ENCODE peak calls at places on chromosomes 6 and 20, in ten cellular contexts. B is SJSA1, V is choroid plexus epithelial cell, T is AG09319, N is fibroblast of the conjunctiva, P is ovary, F is foreskin melanocyte, G is left cardiac atrium, K is ELR, S is fibroblast of lung. H is an unnamed sample.

GRCh38 chr20:41232971-41233926 is 84.3 kb downstream of the ZHX3 start:
- DNase-seq in G (no peak), P (no peak), F (peak; percentile 63), S (peak; percentile 91), N (peak; percentile 92), K (peak; percentile 98), B (peak; percentile 60), V (peak; percentile 94), T (peak; percentile 70), H (no peak)

GRCh38 chr6:21678990-21679389 is 85.4 kb downstream of the SOX4 start:
- DNase-seq in T (no peak), F (no peak), N (no peak), B (peak; percentile 67), S (peak; percentile 18), P (no peak), K (peak; percentile 19), V (peak; percentile 78), G (no peak), H (no peak)

GRCh38 chr6:151388997-151389639 is 2.2 kb downstream of the ZBTB2 start:
- DNase-seq in N (no peak), F (no peak), B (no peak), P (no peak), S (no peak), T (no peak), V (no peak), G (no peak), K (no peak), H (no peak)

GRCh38 chr20:51661609-51662178 is 106.5 kb downstream of the ATP9A start:
- DNase-seq in B (peak; percentile 81), F (no peak), S (peak; percentile 28), P (no peak), G (no peak), K (peak; percentile 78), V (no peak), T (no peak), N (no peak), H (no peak)

GRCh38 chr6:28767133-28767532 is 156.7 kb downstream of the TRIM27 start:
- DNase-seq in F (no peak), G (no peak), K (no peak), S (no peak), P (no peak), V (no peak), T (no peak), B (no peak), N (no peak), H (no peak)

GRCh38 chr6:13513606-13514502 is 26.5 kb upstream of the GFOD1 start:
- DNase-seq in T (no peak), N (no peak), P (no peak), B (no peak), V (no peak), K (no peak), S (no peak), G (no peak), F (no peak), H (no peak)

GRCh38 chr6:37289931-37290330 is 32.0 kb upstream of the TMEM217 start:
- DNase-seq in B (no peak), S (no peak), T (no peak), N (no peak), V (no peak), G (no peak), F (no peak), K (no peak), P (no peak), H (no peak)

GRCh38 chr20:577167-577791 is 32.8 kb downstream of the TCF15 start:
- DNase-seq in K (peak; percentile 61), B (no peak), F (no peak), V (no peak), N (no peak), G (no peak), S (no peak), T (no peak), P (no peak), H (no peak)

GRCh38 chr6:121917834-121918559 is 481.5 kb upstream of the HSF2 start:
- DNase-seq in T (no peak), G (no peak), N (no peak), B (no peak), S (no peak), P (no peak), F (no peak), K (no peak), V (no peak), H (no peak)

GRCh38 chr20:2914160-2914559 is 40.9 kb downstream of the PTPRA start:
- DNase-seq in K (peak; percentile 7), T (no peak), F (no peak), V (peak; percentile 60), B (no peak), P (no peak), N (no peak), S (peak; percentile 19), G (no peak), H (no peak)

GRCh38 chr20:51492167-51493092 is 50.1 kb downstream of the NFATC2 start:
- DNase-seq in N (no peak), F (no peak), P (peak; percentile 86), S (peak; percentile 51), K (no peak), V (no peak), G (peak; percentile 91), T (no peak), B (no peak), H (no peak)

GRCh38 chr20:53384392-53384791 is 209.2 kb downstream of the ZNF217 start:
- DNase-seq in T (no peak), G (no peak), K (no peak), F (no peak), V (no peak), S (no peak), B (no peak), N (no peak), P (no peak), H (no peak)

GRCh38 chr6:31821301-31822037 is 6.1 kb upstream of the HSPA1B start:
- DNase-seq in F (peak; percentile 49), V (peak; percentile 46), N (peak; percentile 32), T (no peak), K (peak; percentile 69), B (peak; percentile 80), G (peak; percentile 84), S (peak; percentile 39), P (peak; percentile 73), H (no peak)

GRCh38 chr20:59010995-59011873 is 4.2 kb upstream of the CTSZ start:
- DNase-seq in V (peak; percentile 89), S (peak; percentile 64), N (peak; percentile 39), T (peak; percentile 73), K (peak; percentile 90), P (no peak), B (peak; percentile 92), G (peak; percentile 63), F (peak; percentile 92), H (no peak)

GRCh38 chr20:11387189-11387754 is 530.4 kb upstream of the BTBD3 start:
- DNase-seq in K (peak; percentile 89), V (peak; percentile 88), G (no peak), S (peak; percentile 74), B (peak; percentile 85), F (no peak), P (no peak), T (no peak), N (no peak), H (no peak)

GRCh38 chr20:59082981-59083380 is 40.4 kb upstream of the PRELID3B start:
- DNase-seq in B (no peak), G (no peak), F (peak; percentile 31), N (no peak), T (no peak), S (no peak), K (peak; percentile 94), P (no peak), V (peak; percentile 39), H (no peak)

GRCh38 chr6:25035451-25036435 is 100.0 kb upstream of the RIPOR2 start:
- DNase-seq in P (no peak), F (no peak), B (no peak), K (peak; percentile 15), S (no peak), G (no peak), T (no peak), V (no peak), N (no peak), H (no peak)

GRCh38 chr6:816510-817084 is 123.7 kb upstream of the EXOC2 start:
- DNase-seq in F (no peak), S (no peak), T (no peak), P (no peak), B (no peak), K (no peak), G (no peak), N (no peak), V (no peak), H (no peak)

GRCh38 chr20:1005452-1006027 is 3.4 kb upstream of the RSPO4 start:
- DNase-seq in N (no peak), P (no peak), S (peak; percentile 2), B (no peak), V (peak; percentile 48), T (no peak), F (no peak), K (peak; percentile 26), G (no peak), H (no peak)

H was measured in NCI-H2107.